ENCODE peak calls at places on chromosome 13, in six cellular contexts. Z is breast epithelium, W is GM23338, I is kidney tubule cell, B is posterior vena cava, H is NCI-H2081. C is an unnamed sample.

GRCh38 chr13:99656092-99656745 is 154.9 kb downstream of the TM9SF2 start:
- DNase-seq in H (peak), B (no peak), W (peak), Z (peak), I (peak), C (peak)

GRCh38 chr13:27372896-27373295 is 51.5 kb upstream of the GTF3A start:
- DNase-seq in Z (no peak), B (no peak), I (no peak), H (peak), W (peak), C (no peak)

GRCh38 chr13:28575200-28575599 is 80.3 kb upstream of the FLT1 start:
- DNase-seq in Z (no peak), H (no peak), I (no peak), W (no peak), B (no peak), C (no peak)

GRCh38 chr13:69324109-69324886 is 783.3 kb upstream of the ATXN8OS start:
- DNase-seq in W (peak), Z (no peak), H (peak), B (no peak), I (peak), C (no peak)

GRCh38 chr13:38350114-38350617 is 515 bp downstream of the UFM1 start:
- DNase-seq in H (peak), W (peak), B (peak), I (peak), Z (peak), C (peak)

GRCh38 chr13:28637714-28638355 is 21.1 kb upstream of the POMP start:
- DNase-seq in W (peak), H (no peak), B (no peak), I (no peak), Z (no peak), C (no peak)

GRCh38 chr13:80751854-80752253 is 410.9 kb upstream of the SPRY2 start:
- DNase-seq in I (no peak), W (no peak), H (no peak), Z (no peak), B (no peak), C (no peak)

GRCh38 chr13:113562085-113562749 is 22.3 kb upstream of the TFDP1 start:
- DNase-seq in I (peak), B (peak), Z (peak), H (peak), W (peak), C (no peak)

GRCh38 chr13:69094485-69094884 is 1013.1 kb upstream of the ATXN8OS start:
- DNase-seq in B (no peak), Z (no peak), H (no peak), W (no peak), I (no peak), C (no peak)

GRCh38 chr13:45870232-45870631 is 18.7 kb upstream of the SIAH3 start:
- DNase-seq in I (no peak), Z (no peak), B (no peak), H (no peak), W (no peak), C (no peak)

GRCh38 chr13:97043302-97043701 is 49.0 kb upstream of the OXGR1 start:
- DNase-seq in Z (no peak), H (no peak), I (peak), W (no peak), B (no peak), C (no peak)

GRCh38 chr13:30142502-30143211 is 164.7 kb downstream of the KATNAL1 start:
- DNase-seq in H (no peak), I (peak), W (peak), B (no peak), Z (peak), C (no peak)

GRCh38 chr13:52713894-52714293 is 25.7 kb downstream of the CNMD start:
- DNase-seq in I (peak), W (no peak), H (no peak), Z (peak), B (peak), C (no peak)